ENCODE peak calls at places on chromosomes 3 and 15, in seven cellular contexts. T, V, K, D, M, J and L are unnamed samples.

GRCh38 chr3:195209083-195209835 is 61.7 kb downstream of the XXYLT1 start:
- DNase-seq in J (no peak), V (no peak), K (no peak), T (no peak), D (no peak), M (no peak), L (no peak)

GRCh38 chr3:51539291-51539891 is 872 bp downstream of the RAD54L2 start:
- DNase-seq in D (no peak), T (no peak), V (peak; percentile 15), M (no peak), K (peak; percentile 74), J (no peak), L (peak; percentile 13)

GRCh38 chr3:184361932-184362667 is 590 bp downstream of the POLR2H start:
- DNase-seq in T (peak; percentile 38), J (peak; percentile 85), K (peak; percentile 72), D (peak; percentile 77), V (peak; percentile 74), M (peak; percentile 47), L (peak; percentile 32)

GRCh38 chr3:186097317-186097662 is 11.6 kb downstream of the ETV5 start:
- DNase-seq in J (no peak), M (no peak), V (no peak), D (no peak), K (no peak), T (no peak), L (no peak)

GRCh38 chr15:77541421-77542181 is 91.1 kb downstream of the LINGO1 start:
- DNase-seq in D (peak; percentile 36), J (no peak), K (no peak), M (no peak), T (no peak), V (no peak), L (no peak)

GRCh38 chr3:100297784-100298183 is 36.8 kb upstream of the NIT2 start:
- DNase-seq in M (no peak), T (no peak), D (no peak), J (no peak), K (peak; percentile 71), V (no peak), L (no peak)

GRCh38 chr15:74240897-74241614 is 4.9 kb downstream of the CCDC33 start:
- DNase-seq in J (peak; percentile 35), D (no peak), K (no peak), T (no peak), M (no peak), V (no peak), L (no peak)

GRCh38 chr3:11522953-11523792 is 120.5 kb downstream of the VGLL4 start:
- DNase-seq in K (peak; percentile 49), M (no peak), T (no peak), J (no peak), D (no peak), V (no peak), L (no peak)

GRCh38 chr3:27568393-27568792 is 84.2 kb upstream of the SLC4A7 start:
- DNase-seq in J (no peak), K (peak; percentile 84), T (no peak), D (peak; percentile 36), V (no peak), M (peak; percentile 69), L (no peak)

GRCh38 chr3:146184616-146185015 is 23.6 kb upstream of the PLOD2 start:
- DNase-seq in V (no peak), T (no peak), D (no peak), K (peak; percentile 80), J (no peak), M (no peak), L (no peak)

GRCh38 chr3:99473321-99473751 is 165.1 kb upstream of the COL8A1 start:
- DNase-seq in M (no peak), V (no peak), J (no peak), D (no peak), T (no peak), K (peak; percentile 53), L (no peak)

GRCh38 chr3:162998205-162998604 is 1501.6 kb downstream of the OTOL1 start:
- DNase-seq in D (no peak), K (peak; percentile 18), J (no peak), T (no peak), M (no peak), V (no peak), L (no peak)

GRCh38 chr3:178352300-178353021 is 183.8 kb upstream of the KCNMB2 start:
- DNase-seq in V (no peak), M (peak; percentile 6), D (no peak), T (no peak), J (no peak), K (peak; percentile 88), L (no peak)

GRCh38 chr3:77825045-77825827 is 785.3 kb downstream of the ROBO2 start:
- DNase-seq in J (peak; percentile 30), M (peak; percentile 84), T (no peak), K (peak; percentile 92), V (no peak), D (peak; percentile 68), L (no peak)

GRCh38 chr3:52237659-52238172 is 1.2 kb downstream of the TWF2 start:
- DNase-seq in M (peak; percentile 82), K (peak; percentile 93), V (no peak), D (peak; percentile 80), T (no peak), J (peak; percentile 90), L (no peak)

GRCh38 chr15:45522931-45523331 is 376 bp upstream of the SLC30A4 start:
- DNase-seq in M (no peak), J (peak; percentile 74), K (peak; percentile 50), T (no peak), D (peak; percentile 33), V (peak; percentile 19), L (no peak)

GRCh38 chr3:15512173-15512572 is 9.3 kb downstream of the COLQ start:
- DNase-seq in J (peak; percentile 55), T (no peak), D (peak; percentile 74), K (no peak), M (no peak), V (no peak), L (no peak)

GRCh38 chr3:129606522-129607390 is at the start of gene PLXND1:
- DNase-seq in J (no peak), M (no peak), V (peak; percentile 55), T (peak; percentile 15), K (peak; percentile 58), D (peak; percentile 78), L (peak; percentile 49)

GRCh38 chr3:120469440-120470415 is 18.9 kb upstream of the FSTL1 start:
- DNase-seq in V (no peak), T (no peak), K (peak; percentile 81), D (no peak), M (no peak), J (no peak), L (no peak)

GRCh38 chr3:106114848-106115247 is 246.0 kb upstream of the CBLB start:
- DNase-seq in D (no peak), M (no peak), K (peak; percentile 59), J (no peak), T (no peak), V (no peak), L (no peak)

GRCh38 chr3:51389423-51390183 is 1.5 kb upstream of the RBM15B start:
- DNase-seq in K (peak; percentile 62), T (peak; percentile 24), J (no peak), V (peak; percentile 61), M (peak; percentile 24), D (peak; percentile 49), L (peak; percentile 48)